ENCODE peak calls at places on chromosome 9, in eight cellular contexts. M, P, K, C, W, U, L and V are unnamed samples. For H3K4me1, the result is how much of the 10 kb centered on the place peaks cover.

GRCh38 chr9:114072181-114073140 is 5.6 kb downstream of the AMBP start:
- DNase-seq in M (peak), P (no peak), K (no peak), C (peak), W (no peak), U (no peak), L (peak), V (no peak)

GRCh38 chr9:128175102-128175563 is 15.1 kb downstream of the BBLN start:
- DNase-seq in M (no peak), P (no peak), K (no peak), C (no peak), W (no peak), U (no peak), L (no peak), V (no peak)

GRCh38 chr9:30732060-30732459 is 1652.4 kb upstream of the ACO1 start:
- DNase-seq in M (peak), P (no peak), K (peak), C (no peak), W (no peak), U (no peak), L (no peak), V (no peak)

GRCh38 chr9:76181020-76181641 is 213.1 kb downstream of the RFK start:
- DNase-seq in M (peak), P (no peak), K (no peak), C (no peak), W (peak), U (peak), L (no peak), V (no peak)

GRCh38 chr9:2681981-2682380 is 35.3 kb upstream of the KCNV2 start:
- DNase-seq in M (no peak), P (no peak), K (no peak), C (no peak), W (no peak), U (no peak), L (no peak), V (peak)

GRCh38 chr9:101027246-101027645 is 1.3 kb upstream of the PLPPR1 start:
- DNase-seq in M (no peak), P (no peak), K (no peak), C (no peak), W (no peak), U (no peak), L (no peak), V (no peak)

GRCh38 chr9:5876711-5877110 is 14.0 kb upstream of the MLANA start:
- DNase-seq in M (peak), P (no peak), K (no peak), C (no peak), W (peak), U (no peak), L (no peak), V (no peak)

GRCh38 chr9:89468271-89468960 is 29.5 kb downstream of the SEMA4D start:
- DNase-seq in M (no peak), P (no peak), K (no peak), C (no peak), W (no peak), U (no peak), L (no peak), V (no peak)

GRCh38 chr9:124724415-124725067 is 46.6 kb downstream of the NR6A1 start:
- DNase-seq in M (no peak), P (no peak), K (no peak), C (no peak), W (no peak), U (no peak), L (no peak), V (no peak)

GRCh38 chr9:77985996-77986395 is 45.6 kb downstream of the GNAQ start:
- DNase-seq in M (no peak), P (no peak), K (no peak), C (no peak), W (no peak), U (no peak), L (peak), V (no peak)

GRCh38 chr9:22119537-22120167 is 110.5 kb upstream of the CDKN2B start:
- DNase-seq in M (peak), P (peak), K (no peak), C (no peak), W (peak), U (no peak), L (no peak), V (no peak)

GRCh38 chr9:19788152-19788551 is 685 bp downstream of the SLC24A2 start:
- DNase-seq in M (peak), P (no peak), K (no peak), C (no peak), W (peak), U (no peak), L (no peak), V (no peak)

GRCh38 chr9:136625101-136626065 is 37.3 kb upstream of the EGFL7 start:
- DNase-seq in M (peak), P (no peak), K (no peak), C (peak), W (peak), U (peak), L (peak), V (no peak)

DNA sequence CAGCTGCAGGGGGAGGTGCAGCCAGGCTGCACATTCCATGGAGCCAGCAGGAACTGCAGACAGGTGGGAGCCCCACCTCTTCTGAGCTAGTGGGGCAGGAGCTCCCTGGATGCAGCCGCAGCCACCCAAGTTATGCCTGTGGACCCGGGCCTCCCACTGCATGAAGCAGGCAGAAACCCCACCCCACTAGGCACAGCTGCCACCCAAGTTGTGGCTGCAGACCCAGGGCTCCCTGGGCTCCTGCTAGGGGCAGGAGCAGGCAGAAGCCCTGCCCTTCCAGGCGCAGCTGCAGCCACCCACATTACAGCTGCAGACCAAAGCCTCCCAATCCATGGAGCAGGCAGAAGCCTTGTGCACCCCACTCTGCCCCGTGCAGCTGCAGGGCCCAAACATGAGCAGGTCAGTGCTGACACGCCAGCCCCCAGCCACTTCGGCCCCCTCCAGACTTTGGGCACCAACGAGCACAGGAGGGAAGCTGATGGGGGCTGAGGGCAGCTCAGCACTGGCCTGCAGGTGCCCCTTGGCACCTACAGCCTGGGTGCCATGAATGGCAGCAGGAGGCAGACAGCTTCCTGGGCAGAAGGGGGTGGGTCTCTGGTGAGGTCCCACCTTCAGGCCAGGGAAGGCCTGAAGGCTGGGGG is 106.9 kb downstream of the C9orf50 start:
- DNase-seq in M (no peak), P (no peak), K (no peak), C (no peak), W (no peak), U (no peak), L (no peak), V (no peak)
- H3K4me3 ChIP-seq in M (no peak), P (no peak), K (no peak), C (no peak), W (no peak), U (no peak), L (no peak), V (no peak)

DNA sequence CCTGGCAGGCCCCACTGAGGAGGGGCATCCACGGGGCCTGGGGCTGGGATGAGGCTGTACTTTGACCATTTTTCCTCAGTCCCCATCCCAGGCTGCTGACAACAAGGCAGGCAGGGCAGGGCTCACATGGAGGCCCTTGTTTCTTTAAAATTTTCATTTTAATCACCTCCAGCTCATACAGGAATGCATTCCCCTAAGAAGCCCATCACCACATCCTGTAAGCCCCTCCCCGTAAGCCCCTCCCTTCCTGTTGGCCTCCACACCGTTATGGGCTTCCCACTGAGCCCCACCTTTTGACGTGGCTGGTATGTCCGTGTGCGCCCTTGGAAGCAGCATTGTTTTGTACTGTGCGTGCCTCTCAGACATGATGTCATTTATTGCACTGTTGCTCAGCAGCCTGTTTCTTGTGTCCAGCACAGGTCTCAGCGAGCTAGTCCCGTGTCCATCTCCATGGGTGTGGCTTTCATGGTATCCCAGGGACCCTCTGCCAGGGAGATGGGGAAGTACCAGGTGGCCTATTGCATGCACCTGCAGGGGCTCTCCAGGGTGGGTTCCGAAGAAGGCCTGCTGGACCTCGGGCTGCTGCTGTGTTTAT is 22.4 kb downstream of the PHF2 start:
- DNase-seq in M (no peak), P (no peak), K (no peak), C (no peak), W (no peak), U (no peak), L (peak), V (no peak)
- H3K4me1 ChIP-seq in M (under half), P (under half), K (under half), C (under half), W (under half), U (under half), L (under half), V (half or more)

GRCh38 chr9:134396825-134397224 is 70.6 kb downstream of the RXRA start:
- DNase-seq in M (no peak), P (no peak), K (no peak), C (no peak), W (no peak), U (no peak), L (no peak), V (no peak)
- H3K4me3 ChIP-seq in M (no peak), P (no peak), K (no peak), C (no peak), W (peak), U (no peak), L (no peak), V (no peak)

GRCh38 chr9:749712-750111 is 91.8 kb upstream of the DMRT1 start:
- DNase-seq in M (no peak), P (no peak), K (no peak), C (no peak), W (peak), U (no peak), L (peak), V (no peak)
- H3K4me1 ChIP-seq in M (under half), P (under half), K (under half), C (under half), W (half or more), U (under half), L (under half), V (half or more)

DNA sequence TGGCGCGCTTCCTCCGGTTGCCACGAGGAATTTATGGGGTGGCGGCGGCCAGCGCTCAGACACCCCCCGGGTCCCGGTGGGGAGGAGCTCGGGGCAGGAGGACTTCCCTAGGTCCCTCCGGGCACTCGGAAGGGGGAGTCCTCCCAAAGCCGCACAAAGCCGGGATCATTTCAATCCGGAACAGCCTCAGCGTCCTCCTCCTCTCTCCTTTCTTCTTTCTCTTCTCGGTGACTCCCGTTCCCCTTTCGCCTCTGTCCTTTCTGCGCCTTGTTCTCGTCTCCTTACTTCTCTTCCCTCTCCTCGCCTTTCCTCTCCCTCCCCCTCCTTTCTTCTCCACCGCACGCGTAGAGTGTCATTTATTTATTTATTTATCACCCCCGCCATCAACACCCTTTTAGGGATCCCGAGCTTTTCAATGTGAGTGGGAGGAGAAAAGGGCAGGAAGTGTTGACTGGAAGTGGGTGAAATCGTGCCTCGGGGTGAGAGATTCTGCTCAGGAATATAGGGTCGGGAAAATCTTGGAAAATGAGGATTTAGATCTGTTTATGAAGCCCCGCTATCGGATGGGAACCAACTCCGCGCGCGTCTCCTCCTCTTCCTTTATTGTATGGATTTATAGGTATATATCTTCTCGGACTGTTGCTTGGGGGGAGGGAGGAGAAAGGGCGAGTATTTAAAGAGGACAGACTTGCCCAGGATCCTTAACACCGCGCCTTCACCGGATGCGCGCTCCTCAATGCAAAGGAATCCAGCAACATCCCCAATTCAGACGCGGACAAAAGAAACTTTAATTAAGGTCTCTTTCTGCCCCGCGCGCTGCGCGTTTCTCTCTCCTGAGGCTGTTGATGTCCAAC is 2.0 kb upstream of the ZNF462 start:
- DNase-seq in M (peak), P (no peak), K (no peak), C (peak), W (peak), U (no peak), L (peak), V (no peak)
- H3K4me3 ChIP-seq in M (peak), P (no peak), K (peak), C (peak), W (peak), U (peak), L (peak), V (peak)

DNA sequence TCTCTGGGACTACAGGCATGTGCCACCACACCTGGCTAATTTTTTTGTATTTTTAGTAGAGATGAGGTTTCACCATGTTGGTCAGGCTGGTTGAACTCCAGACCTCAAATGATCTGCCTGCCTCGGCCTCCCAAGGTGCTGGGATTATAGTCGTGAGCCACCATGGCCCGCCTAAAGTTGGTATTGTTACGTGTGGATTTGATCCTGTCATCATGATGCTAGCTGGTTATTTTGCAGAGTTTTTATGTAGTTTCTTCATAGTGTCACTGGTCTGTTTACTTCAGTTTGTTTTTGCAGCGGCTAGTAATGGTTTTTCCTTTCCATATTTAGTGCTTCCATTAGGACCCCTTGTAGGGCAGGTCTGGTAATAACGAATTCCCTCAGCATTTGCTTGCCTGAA is 85.9 kb downstream of the CACNA1B start:
- DNase-seq in M (no peak), P (no peak), K (no peak), C (no peak), W (no peak), U (no peak), L (no peak), V (no peak)
- H3K4me1 ChIP-seq in M (under half), P (under half), K (under half), C (under half), W (under half), U (under half), L (under half), V (under half)